ENCODE peak calls at places on chromosomes 12 and 14, in six cellular contexts. Q is A549, P is osteoblast, G is cardiac muscle cell, H is body of pancreas, D is PC-9. L is an unnamed sample.

GRCh38 chr14:40199101-40199500 is 766.9 kb upstream of the FBXO33 start:
- DNase-seq in D (no peak), Q (no peak), G (no peak), P (no peak), H (no peak), L (no peak)

GRCh38 chr14:33986804-33987203 is 35.9 kb upstream of the EGLN3 start:
- DNase-seq in D (peak; percentile 71), G (no peak), P (no peak), H (no peak), Q (peak; percentile 87), L (no peak)

GRCh38 chr12:20268121-20268732 is 100.1 kb upstream of the PDE3A start:
- DNase-seq in G (no peak), D (no peak), P (no peak), H (no peak), Q (peak; percentile 55), L (no peak)

GRCh38 chr12:96034631-96035282 is 630 bp downstream of the LTA4H start:
- DNase-seq in G (peak; percentile 64), D (no peak), H (no peak), Q (no peak), P (peak; percentile 60), L (peak; percentile 80)

GRCh38 chr12:117732761-117733160 is 236.0 kb downstream of the KSR2 start:
- DNase-seq in G (no peak), D (no peak), P (no peak), H (no peak), Q (no peak), L (no peak)

GRCh38 chr14:90058876-90059458 is 2.8 kb upstream of the KCNK13 start:
- DNase-seq in D (no peak), P (no peak), H (no peak), G (no peak), Q (peak; percentile 7), L (no peak)

GRCh38 chr12:131825146-131825892 is 2.9 kb upstream of the MMP17 start:
- DNase-seq in G (no peak), D (no peak), H (peak; percentile 53), Q (no peak), P (peak; percentile 90), L (peak; percentile 42)

GRCh38 chr12:68638721-68639395 is 28.2 kb downstream of the RAP1B start:
- DNase-seq in Q (no peak), D (no peak), G (no peak), H (no peak), P (no peak), L (no peak)

GRCh38 chr14:29016050-29016900 is 249.7 kb downstream of the FOXG1 start:
- DNase-seq in Q (peak; percentile 53), P (peak; percentile 6), D (no peak), G (peak; percentile 73), H (peak; percentile 8), L (peak; percentile 91)

GRCh38 chr12:91098942-91099341 is 12.4 kb downstream of the LUM start:
- DNase-seq in G (no peak), P (peak; percentile 31), D (peak; percentile 80), H (peak; percentile 40), Q (peak; percentile 26), L (no peak)

GRCh38 chr14:90900712-90901111 is 84.5 kb upstream of the TTC7B start:
- DNase-seq in H (no peak), Q (no peak), G (no peak), P (no peak), D (no peak), L (no peak)

GRCh38 chr14:20614038-20614840 is 23.1 kb upstream of the RNASE12 start:
- DNase-seq in H (no peak), P (peak; percentile 73), Q (peak; percentile 85), G (peak; percentile 52), D (no peak), L (peak; percentile 80)

GRCh38 chr14:51638071-51638944 is 13.4 kb upstream of the FRMD6 start:
- DNase-seq in Q (peak; percentile 76), P (peak; percentile 84), D (no peak), G (peak; percentile 61), H (no peak), L (peak; percentile 77)

GRCh38 chr12:113385282-113385882 is 18.3 kb downstream of the SDS start:
- DNase-seq in D (no peak), G (no peak), Q (no peak), H (no peak), P (no peak), L (no peak)

DNA sequence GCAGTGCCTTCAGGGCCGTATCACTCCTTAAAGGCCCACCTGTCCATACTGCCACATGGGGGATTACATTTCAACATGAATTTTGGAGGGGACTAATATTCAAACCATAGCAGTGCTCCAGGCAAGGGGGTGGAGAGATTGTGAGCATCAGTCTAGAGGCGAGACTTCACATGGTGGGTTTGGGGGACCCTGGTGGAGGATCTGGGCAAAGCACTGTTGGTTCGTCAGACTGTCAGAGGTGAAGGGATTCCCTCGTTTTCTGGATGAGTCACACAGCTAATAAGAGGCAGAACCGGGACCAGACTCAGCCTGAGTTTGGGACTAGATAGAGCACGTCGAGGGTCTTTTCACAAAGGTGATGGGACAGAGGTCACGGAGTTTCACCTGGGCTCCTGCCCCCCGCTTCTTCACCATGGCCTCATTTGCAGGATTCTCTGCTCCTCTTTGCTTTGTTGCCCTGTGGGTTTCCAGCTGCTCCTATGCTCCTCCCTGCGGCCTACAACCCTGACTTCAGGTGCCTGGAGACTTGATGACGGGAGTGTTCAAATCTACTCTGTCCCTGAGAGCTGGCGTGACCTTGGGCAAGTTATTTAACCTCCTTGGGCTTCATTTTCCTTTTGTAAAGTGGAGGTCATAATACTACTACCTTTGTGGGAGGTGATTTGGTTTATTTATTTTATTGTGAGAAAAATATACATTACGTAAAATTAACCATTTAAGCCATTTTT is 41.5 kb downstream of the TEAD4 start:
- DNase-seq in H (peak; percentile 71), P (peak; percentile 53), Q (no peak), D (no peak), G (no peak), L (peak; percentile 86)
- TF ChIP-seq CTCF in H (no peak), P (peak; percentile 18), Q (no peak), D (no peak), G (no peak), L (peak; percentile 76)

DNA sequence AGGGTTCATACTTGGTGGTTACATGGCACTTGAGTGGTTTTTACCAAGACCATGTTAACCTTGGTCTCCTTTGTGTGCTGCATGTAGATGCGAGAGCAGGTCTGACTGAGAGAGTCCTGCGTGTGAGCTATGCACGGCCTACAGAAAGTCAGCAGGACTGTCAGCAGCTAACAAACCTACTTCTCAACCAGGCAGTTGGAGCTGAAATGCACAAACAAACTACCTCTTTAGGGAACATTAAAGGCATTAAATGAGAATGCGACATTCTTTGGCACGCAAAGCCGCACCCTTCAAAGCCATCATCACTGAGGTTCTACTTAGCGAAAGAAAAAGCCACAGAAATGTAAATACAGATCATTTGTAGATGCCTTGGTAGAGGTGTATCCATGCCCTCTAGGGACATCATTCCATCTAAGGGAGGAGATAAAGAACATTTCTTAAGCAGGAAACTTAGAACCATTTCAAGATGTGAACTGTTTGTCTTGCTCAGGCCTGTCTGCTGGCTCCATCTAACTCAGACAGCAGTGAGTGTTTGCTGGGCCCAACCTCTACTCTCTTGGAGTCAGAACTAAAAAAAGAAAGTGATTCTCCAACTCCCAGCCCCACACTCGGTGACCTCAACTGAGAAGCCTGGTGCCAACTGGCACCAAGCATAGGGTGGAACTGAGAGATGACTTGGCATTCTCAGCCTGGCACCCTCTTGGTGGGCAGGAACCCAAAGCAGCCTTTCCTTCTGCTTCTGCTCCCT is 63.4 kb upstream of the MBIP start:
- DNase-seq in Q (no peak), G (no peak), D (no peak), P (peak; percentile 19), H (no peak), L (no peak)
- H3K27ac ChIP-seq in Q (no peak overlapping the region), G (no peak overlapping the region), D (no peak overlapping the region), P (no peak overlapping the region), H (no peak overlapping the region), L (no peak overlapping the region)

GRCh38 chr12:64687816-64688599 is 71.2 kb downstream of the GNS start:
- DNase-seq in H (no peak), D (no peak), Q (no peak), G (no peak), P (no peak), L (no peak)

GRCh38 chr12:64694130-64695078 is 64.8 kb downstream of the GNS start:
- DNase-seq in G (no peak), D (no peak), P (no peak), H (no peak), Q (no peak), L (peak; percentile 68)

GRCh38 chr12:64688715-64689114 is 70.5 kb downstream of the GNS start:
- DNase-seq in P (no peak), D (no peak), H (no peak), G (no peak), Q (no peak), L (no peak)

GRCh38 chr12:64691793-64692583 is 67.2 kb downstream of the GNS start:
- DNase-seq in Q (no peak), P (no peak), D (no peak), H (no peak), G (no peak), L (no peak)

GRCh38 chr12:64691227-64691792 is 67.9 kb downstream of the GNS start:
- DNase-seq in P (no peak), D (no peak), Q (no peak), G (no peak), H (no peak), L (peak; percentile 66)
- H3K4me1 ChIP-seq in P (no peaks in the 10 kb centered on the region), D (peaks cover 13% of the 10 kb centered on the region), Q (peaks cover 19% of the 10 kb centered on the region), G (peaks cover 26% of the 10 kb centered on the region), H (peaks cover 3% of the 10 kb centered on the region), L (peaks cover 6% of the 10 kb centered on the region)

GRCh38 chr14:30751646-30752416 is 122.5 kb upstream of the COCH start:
- DNase-seq in G (no peak), H (peak; percentile 7), P (no peak), D (no peak), Q (peak; percentile 13), L (peak; percentile 51)
- TF ChIP-seq CTCF in G (no peak), H (no peak), P (no peak), D (no peak), Q (no peak), L (peak; percentile 50)

GRCh38 chr14:22566845-22567244 is 22.2 kb downstream of the DAD1 start:
- DNase-seq in D (no peak), G (no peak), P (no peak), Q (no peak), H (no peak), L (no peak)

GRCh38 chr14:22564463-22564862 is 24.6 kb downstream of the DAD1 start:
- DNase-seq in P (no peak), H (no peak), Q (no peak), D (no peak), G (no peak), L (no peak)

GRCh38 chr14:22563987-22564386 is 25.0 kb downstream of the DAD1 start:
- DNase-seq in D (no peak), H (no peak), Q (no peak), P (no peak), G (no peak), L (no peak)

GRCh38 chr14:22567437-22567836 is 21.6 kb downstream of the DAD1 start:
- DNase-seq in Q (no peak), H (no peak), D (no peak), G (no peak), P (no peak), L (no peak)

GRCh38 chr14:22565391-22565945 is 23.6 kb downstream of the DAD1 start:
- DNase-seq in Q (no peak), P (no peak), D (no peak), H (no peak), G (no peak), L (no peak)
- H3K27ac ChIP-seq in Q (no peak overlapping the region), P (no peak overlapping the region), D (no peak overlapping the region), H (no peak overlapping the region), G (peak overlapping the region; percentile 81), L (no peak overlapping the region)

L was measured in endodermal cell.